ENCODE peak calls at places on chromosomes 13 and 19, in six cellular contexts. B is A549, P is psoas muscle, V is tibial artery, O is neuronal stem cell, X is K562. F is an unnamed sample. For H3K4me1, the result is how much of the 10 kb centered on the place peaks cover.

GRCh38 chr19:53537523-53538377 is at the start of gene ZNF331:
- DNase-seq in B (peak), P (peak), V (peak), O (peak), X (no peak), F (peak)

GRCh38 chr13:67099494-67099893 is 130.6 kb downstream of the PCDH9 start:
- DNase-seq in B (no peak), P (no peak), V (no peak), O (no peak), X (no peak), F (no peak)

GRCh38 chr13:74758188-74758587 is 624.0 kb upstream of the KLF12 start:
- DNase-seq in B (no peak), P (no peak), V (no peak), O (peak), X (no peak), F (no peak)

GRCh38 chr13:56352356-56352755 is 788.4 kb upstream of the PRR20A start:
- DNase-seq in B (no peak), P (no peak), V (no peak), O (no peak), X (no peak), F (no peak)

GRCh38 chr19:44777715-44778347 is at the start of gene CBLC:
- DNase-seq in B (peak), P (no peak), V (no peak), O (no peak), X (peak), F (peak)

GRCh38 chr19:45771331-45771933 is 2.4 kb upstream of the SIX5 start:
- DNase-seq in B (no peak), P (no peak), V (peak), O (no peak), X (no peak), F (peak)

GRCh38 chr13:74129500-74130144 is 4.6 kb downstream of the KLF12 start:
- DNase-seq in B (no peak), P (no peak), V (no peak), O (no peak), X (peak), F (no peak)

GRCh38 chr13:100306444-100306999 is 217.6 kb downstream of the PCCA start:
- DNase-seq in B (no peak), P (no peak), V (no peak), O (no peak), X (no peak), F (no peak)

GRCh38 chr13:23381877-23382276 is 51.6 kb downstream of the SACS start:
- DNase-seq in B (no peak), P (no peak), V (no peak), O (no peak), X (no peak), F (no peak)

GRCh38 chr19:50639121-50640112 is at the start of gene SYT3:
- DNase-seq in B (peak), P (no peak), V (no peak), O (peak), X (peak), F (peak)

GRCh38 chr13:61136101-61136500 is 279.5 kb downstream of the PCDH20 start:
- DNase-seq in B (no peak), P (no peak), V (no peak), O (no peak), X (no peak), F (no peak)

GRCh38 chr13:33152389-33152788 is 133.2 kb downstream of the STARD13 start:
- DNase-seq in B (no peak), P (no peak), V (no peak), O (no peak), X (no peak), F (no peak)

GRCh38 chr13:30766234-30766633 is 30.9 kb downstream of the ALOX5AP start:
- DNase-seq in B (no peak), P (no peak), V (no peak), O (no peak), X (no peak), F (no peak)

GRCh38 chr13:32905864-32906180 is 110.4 kb upstream of the KL start:
- DNase-seq in B (no peak), P (no peak), V (no peak), O (no peak), X (no peak), F (no peak)

GRCh38 chr13:40375522-40376171 is 290.8 kb downstream of the FOXO1 start:
- DNase-seq in B (no peak), P (peak), V (no peak), O (no peak), X (no peak), F (no peak)

GRCh38 chr13:97369269-97369893 is 64.6 kb upstream of the RAP2A start:
- DNase-seq in B (no peak), P (no peak), V (no peak), O (no peak), X (no peak), F (no peak)

GRCh38 chr19:55694241-55694655 is 19.2 kb downstream of the EPN1 start:
- DNase-seq in B (no peak), P (no peak), V (peak), O (no peak), X (no peak), F (no peak)

GRCh38 chr19:13781547-13781946 is 7.3 kb downstream of the C19orf53 start:
- DNase-seq in B (no peak), P (peak), V (peak), O (peak), X (peak), F (no peak)

GRCh38 chr13:79392882-79393563 is 13.0 kb downstream of the RBM26 start:
- DNase-seq in B (no peak), P (no peak), V (no peak), O (no peak), X (peak), F (no peak)

GRCh38 chr13:44221657-44222056 is 152.0 kb upstream of the SERP2 start:
- DNase-seq in B (no peak), P (no peak), V (no peak), O (no peak), X (no peak), F (no peak)

GRCh38 chr13:25046274-25046984 is 49.5 kb upstream of the PABPC3 start:
- DNase-seq in B (no peak), P (no peak), V (no peak), O (no peak), X (no peak), F (no peak)

GRCh38 chr13:92967923-92968322 is 258.7 kb upstream of the GPC6 start:
- DNase-seq in B (peak), P (no peak), V (no peak), O (no peak), X (no peak), F (no peak)

GRCh38 chr13:49436890-49437289 is 7.0 kb downstream of the CAB39L start:
- DNase-seq in B (peak), P (peak), V (peak), O (no peak), X (no peak), F (no peak)

GRCh38 chr19:15283141-15283885 is 49.0 kb downstream of the BRD4 start:
- DNase-seq in B (no peak), P (peak), V (peak), O (no peak), X (no peak), F (no peak)

GRCh38 chr13:99085139-99085845 is 107.4 kb upstream of the DOCK9 start:
- DNase-seq in B (no peak), P (no peak), V (no peak), O (no peak), X (peak), F (no peak)

GRCh38 chr19:17933414-17934129 is 757 bp downstream of the CCDC124 start:
- DNase-seq in B (no peak), P (no peak), V (no peak), O (no peak), X (no peak), F (no peak)

GRCh38 chr13:113145496-113145895 is 13.0 kb upstream of the PROZ start:
- DNase-seq in B (no peak), P (no peak), V (no peak), O (no peak), X (no peak), F (no peak)

DNA sequence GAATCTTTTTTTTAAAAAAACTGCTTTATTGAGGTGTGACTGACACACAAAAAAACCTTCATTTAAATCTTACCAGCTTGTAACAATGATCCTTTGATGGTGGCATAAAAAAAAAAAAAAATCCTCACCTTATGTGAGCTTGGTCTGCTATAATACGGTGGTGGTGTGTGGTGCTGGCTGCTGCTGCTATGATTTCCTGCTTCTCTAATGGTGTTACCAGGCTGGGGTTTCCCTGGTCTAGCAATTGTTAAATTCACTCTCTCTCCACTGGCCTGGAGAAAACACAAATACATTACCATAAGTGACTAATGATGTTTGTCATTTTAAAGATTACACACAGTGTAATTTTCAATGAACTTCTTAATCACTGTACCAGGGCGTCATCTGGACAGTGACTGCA is 60.6 kb downstream of the LNX2 start:
- DNase-seq in B (no peak), P (no peak), V (no peak), O (no peak), X (no peak), F (no peak)
- H3K4me1 ChIP-seq in B (under half), P (under half), V (under half), O (under half), X (under half), F (under half)

DNA sequence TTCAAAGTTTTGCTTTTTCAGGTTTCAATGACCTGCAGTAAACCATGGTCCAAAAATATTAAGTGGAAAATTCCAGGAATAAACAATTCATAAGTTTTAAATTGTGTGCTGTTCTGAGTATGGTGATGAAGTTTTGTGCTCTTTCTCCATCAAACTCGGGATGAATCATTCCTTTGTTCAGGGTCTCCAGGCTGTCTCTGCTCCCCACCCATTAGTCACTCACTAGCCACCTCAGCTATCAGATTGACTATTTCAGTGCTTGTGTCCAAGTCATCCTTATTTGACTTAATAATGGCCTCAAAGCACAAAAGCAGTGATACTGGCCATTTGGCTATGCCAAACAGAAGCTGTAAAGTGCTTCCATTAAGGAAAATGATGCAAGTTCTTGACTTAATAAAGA is 1140.4 kb downstream of the EFNB2 start:
- DNase-seq in B (no peak), P (no peak), V (no peak), O (no peak), X (no peak), F (no peak)
- H3K4me1 ChIP-seq in B (under half), P (under half), V (under half), O (under half), X (under half), F (under half)

GRCh38 chr19:5141926-5142724 is 173.2 kb downstream of the KDM4B start:
- DNase-seq in B (no peak), P (peak), V (no peak), O (no peak), X (no peak), F (no peak)
- H3K4me1 ChIP-seq in B (under half), P (under half), V (under half), O (under half), X (under half), F (under half)

GRCh38 chr19:33802001-33802400 is 5.3 kb downstream of the KCTD15 start:
- DNase-seq in B (no peak), P (no peak), V (no peak), O (no peak), X (no peak), F (no peak)
- H3K4me1 ChIP-seq in B (half or more), P (under half), V (half or more), O (under half), X (under half), F (under half)

GRCh38 chr19:40611900-40612698 is 10.9 kb downstream of the LTBP4 start:
- DNase-seq in B (no peak), P (no peak), V (no peak), O (no peak), X (no peak), F (no peak)

GRCh38 chr19:40610396-40611064 is 9.4 kb downstream of the LTBP4 start:
- DNase-seq in B (no peak), P (peak), V (peak), O (no peak), X (no peak), F (peak)

GRCh38 chr19:40609561-40610395 is 8.6 kb downstream of the LTBP4 start:
- DNase-seq in B (peak), P (peak), V (peak), O (peak), X (peak), F (peak)

GRCh38 chr19:40612831-40613668 is 11.9 kb downstream of the LTBP4 start:
- DNase-seq in B (peak), P (peak), V (no peak), O (no peak), X (peak), F (peak)

DNA sequence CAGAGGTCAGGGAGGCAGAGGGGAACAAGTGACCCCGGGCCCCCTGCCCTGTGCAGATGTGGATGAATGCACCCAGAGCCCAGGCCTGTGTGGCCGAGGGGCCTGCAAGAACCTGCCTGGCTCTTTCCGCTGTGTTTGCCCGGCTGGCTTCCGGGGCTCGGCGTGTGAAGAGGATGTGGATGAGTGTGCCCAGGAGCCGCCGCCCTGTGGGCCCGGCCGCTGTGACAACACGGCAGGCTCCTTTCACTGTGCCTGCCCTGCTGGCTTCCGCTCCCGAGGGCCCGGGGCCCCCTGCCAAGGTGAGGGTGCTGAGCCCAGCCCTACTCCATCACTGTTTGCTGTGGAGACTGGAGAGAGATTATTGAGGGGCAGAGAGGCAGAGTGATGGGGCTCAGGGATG is 9.9 kb downstream of the LTBP4 start:
- DNase-seq in B (no peak), P (no peak), V (no peak), O (no peak), X (no peak), F (peak)
- H3K4me1 ChIP-seq in B (under half), P (under half), V (under half), O (under half), X (half or more), F (under half)

DNA sequence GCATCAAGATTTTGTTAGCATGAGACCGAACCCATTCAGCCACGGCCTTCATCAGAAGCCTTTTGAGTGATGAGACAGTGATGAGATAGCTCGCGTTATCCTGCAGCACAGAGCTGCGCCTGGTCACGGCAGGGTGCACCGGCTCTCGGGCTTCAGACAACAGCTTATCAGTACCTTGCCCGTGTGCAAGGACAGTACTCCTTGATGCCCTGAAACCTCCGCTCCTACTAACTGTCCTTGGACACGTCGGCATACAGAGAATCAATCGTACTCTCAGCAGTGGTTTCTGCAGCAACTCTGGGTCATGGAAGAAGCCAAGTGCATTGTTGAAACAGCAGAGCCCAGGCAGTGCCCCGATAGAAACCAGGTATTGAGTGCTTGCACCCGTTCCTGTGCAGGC is 40.7 kb downstream of the IRS2 start:
- DNase-seq in B (no peak), P (no peak), V (no peak), O (no peak), X (peak), F (no peak)
- H3K4me1 ChIP-seq in B (under half), P (under half), V (under half), O (under half), X (under half), F (under half)

DNA sequence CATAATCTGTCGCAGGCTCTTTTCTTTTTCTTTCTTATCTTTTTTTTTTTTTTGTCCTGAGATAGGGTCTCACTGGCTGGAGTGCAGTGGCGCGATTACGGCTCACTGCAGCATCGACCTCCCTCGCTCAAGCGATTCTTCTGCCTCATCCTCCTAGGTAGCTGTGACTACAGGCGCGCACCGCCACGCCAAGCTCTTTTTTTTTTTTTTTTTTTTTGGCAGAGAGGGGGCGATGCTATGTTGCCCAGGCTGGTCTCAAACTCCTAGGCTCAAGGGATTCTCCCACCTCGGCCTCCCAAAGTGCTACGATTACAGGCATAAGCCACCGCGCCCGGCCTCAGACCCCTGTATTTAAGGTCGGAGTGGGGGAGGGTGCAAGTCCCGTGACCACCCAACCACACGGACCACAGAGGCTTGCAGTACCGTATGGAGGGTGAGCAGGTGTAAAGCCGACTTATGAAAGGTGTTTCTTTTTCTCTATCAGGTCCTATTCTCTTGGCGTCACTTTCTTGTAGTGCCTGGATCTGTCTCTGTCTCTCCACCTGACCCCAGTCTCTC is 2.0 kb downstream of the PHLDB3 start:
- DNase-seq in B (no peak), P (no peak), V (no peak), O (no peak), X (no peak), F (no peak)
- H3K4me1 ChIP-seq in B (under half), P (under half), V (under half), O (under half), X (under half), F (under half)

DNA sequence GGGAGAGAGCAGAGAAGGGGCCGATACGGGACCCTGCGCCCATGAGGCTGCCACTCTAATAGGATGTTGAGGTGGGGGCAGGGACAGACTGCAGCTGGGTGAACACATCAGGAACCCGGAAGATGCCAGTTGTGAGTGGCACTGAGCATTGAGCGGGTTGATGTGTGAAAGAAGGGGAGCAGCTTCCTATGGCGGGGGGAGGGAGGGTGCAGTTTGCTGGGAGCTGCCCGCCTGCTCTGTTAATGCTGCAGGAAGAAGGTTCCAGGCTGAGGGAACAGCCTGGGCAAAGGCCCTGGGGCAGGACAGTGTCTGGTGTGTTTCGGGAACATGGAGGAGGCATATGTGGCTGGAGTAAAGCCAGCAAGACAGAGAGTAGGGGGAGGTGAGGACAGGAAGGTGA is 29.8 kb downstream of the DNM2 start:
- DNase-seq in B (no peak), P (no peak), V (no peak), O (no peak), X (no peak), F (no peak)
- H3K4me1 ChIP-seq in B (half or more), P (under half), V (half or more), O (under half), X (half or more), F (half or more)